ENCODE peak calls at places on chromosomes 16 and 17, in six cellular contexts. Z, D, S, O, T and J are unnamed samples.

GRCh38 chr16:69763557-69763942 is 1.4 kb downstream of the WWP2 start:
- DNase-seq in Z (no peak), D (no peak), S (no peak), O (no peak), T (no peak), J (no peak)

GRCh38 chr17:35889241-35889640 is 9.1 kb upstream of the CCL5 start:
- DNase-seq in Z (no peak), D (no peak), S (no peak), O (no peak), T (no peak), J (no peak)

GRCh38 chr17:77254961-77255741 is 114.4 kb downstream of the SEC14L1 start:
- DNase-seq in Z (peak; percentile 77), D (no peak), S (peak; percentile 83), O (peak; percentile 79), T (no peak), J (no peak)

GRCh38 chr17:381941-382643 is 29.5 kb upstream of the RPH3AL start:
- DNase-seq in Z (no peak), D (no peak), S (no peak), O (no peak), T (no peak), J (no peak)

GRCh38 chr16:57797526-57798266 is 4.6 kb downstream of the KIFC3 start:
- DNase-seq in Z (no peak), D (no peak), S (peak; percentile 90), O (peak; percentile 73), T (no peak), J (peak; percentile 38)

GRCh38 chr17:47220531-47220999 is 11.4 kb downstream of the MYL4 start:
- DNase-seq in Z (no peak), D (no peak), S (peak; percentile 52), O (no peak), T (no peak), J (no peak)

GRCh38 chr17:81294512-81295030 is 536 bp downstream of the SLC38A10 start:
- DNase-seq in Z (peak; percentile 24), D (peak; percentile 21), S (no peak), O (peak; percentile 50), T (peak; percentile 46), J (no peak)

GRCh38 chr17:83173997-83174858 is 94.8 kb downstream of the METRNL start:
- DNase-seq in Z (peak; percentile 55), D (no peak), S (peak; percentile 59), O (peak; percentile 30), T (peak; percentile 20), J (no peak)

GRCh38 chr16:82506734-82507133 is 120.0 kb upstream of the CDH13 start:
- DNase-seq in Z (no peak), D (no peak), S (peak; percentile 17), O (no peak), T (no peak), J (no peak)

GRCh38 chr17:76191891-76192290 is 48.4 kb downstream of the RNF157 start:
- DNase-seq in Z (no peak), D (no peak), S (no peak), O (no peak), T (no peak), J (no peak)

GRCh38 chr16:71855937-71856662 is 10.3 kb downstream of the ATXN1L start:
- DNase-seq in Z (no peak), D (no peak), S (no peak), O (no peak), T (no peak), J (no peak)

GRCh38 chr17:58658804-58659713 is 32.8 kb downstream of the TEX14 start:
- DNase-seq in Z (peak; percentile 99), D (peak; percentile 92), S (peak; percentile 97), O (peak; percentile 71), T (peak; percentile 56), J (peak; percentile 97)

GRCh38 chr16:1930338-1930720 is 12.1 kb upstream of the HS3ST6 start:
- DNase-seq in Z (no peak), D (no peak), S (no peak), O (no peak), T (no peak), J (no peak)

GRCh38 chr16:57614546-57615343 is 13.7 kb upstream of the ADGRG1 start:
- DNase-seq in Z (no peak), D (no peak), S (peak; percentile 31), O (peak; percentile 22), T (no peak), J (no peak)

GRCh38 chr17:81022371-81022729 is 12.6 kb upstream of the BAIAP2 start:
- DNase-seq in Z (no peak), D (no peak), S (no peak), O (no peak), T (no peak), J (no peak)

GRCh38 chr17:45973099-45973838 is 25.8 kb upstream of the STH start:
- DNase-seq in Z (no peak), D (peak; percentile 18), S (no peak), O (no peak), T (no peak), J (no peak)

GRCh38 chr16:56247808-56248207 is 56.5 kb downstream of the GNAO1 start:
- DNase-seq in Z (no peak), D (no peak), S (no peak), O (no peak), T (no peak), J (no peak)

GRCh38 chr16:25110392-25110947 is 1.1 kb upstream of the LCMT1 start:
- DNase-seq in Z (no peak), D (no peak), S (no peak), O (no peak), T (no peak), J (peak; percentile 22)

GRCh38 chr17:75130632-75131277 is 787 bp downstream of the NT5C start:
- DNase-seq in Z (peak; percentile 67), D (peak; percentile 24), S (peak; percentile 93), O (peak; percentile 55), T (no peak), J (peak; percentile 81)

GRCh38 chr16:66468321-66468965 is 41.3 kb downstream of the BEAN1 start:
- DNase-seq in Z (no peak), D (no peak), S (peak; percentile 36), O (no peak), T (no peak), J (no peak)

GRCh38 chr16:87132361-87133014 is 184.7 kb downstream of the C16orf95 start:
- DNase-seq in Z (peak; percentile 75), D (no peak), S (no peak), O (no peak), T (no peak), J (no peak)

GRCh38 chr16:72532896-72533295 is 360.9 kb upstream of the PMFBP1 start:
- DNase-seq in Z (peak; percentile 29), D (no peak), S (no peak), O (no peak), T (no peak), J (no peak)

GRCh38 chr16:89557230-89557935 is 3.1 kb upstream of the RPL13 start:
- DNase-seq in Z (peak; percentile 81), D (peak; percentile 78), S (peak; percentile 98), O (peak; percentile 75), T (peak; percentile 72), J (peak; percentile 91)

GRCh38 chr16:15880909-15881308 is 7.5 kb downstream of the CEP20 start:
- DNase-seq in Z (no peak), D (no peak), S (no peak), O (no peak), T (no peak), J (no peak)

GRCh38 chr16:8346291-8346690 is 244.0 kb downstream of the TMEM114 start:
- DNase-seq in Z (no peak), D (no peak), S (peak; percentile 73), O (no peak), T (no peak), J (peak; percentile 39)

GRCh38 chr16:51931596-51931995 is 615.3 kb downstream of the TOX3 start:
- DNase-seq in Z (no peak), D (no peak), S (no peak), O (no peak), T (no peak), J (no peak)

GRCh38 chr16:88331989-88332920 is 50.5 kb upstream of the ZNF469 start:
- DNase-seq in Z (peak; percentile 99), D (no peak), S (no peak), O (peak; percentile 75), T (peak; percentile 61), J (peak; percentile 48)

GRCh38 chr17:76268991-76269981 is 4.1 kb downstream of the UBALD2 start:
- DNase-seq in Z (no peak), D (peak; percentile 49), S (no peak), O (no peak), T (no peak), J (no peak)

GRCh38 chr17:65057520-65058075 is 1.1 kb upstream of the GNA13 start:
- DNase-seq in Z (no peak), D (peak; percentile 66), S (no peak), O (no peak), T (peak; percentile 23), J (no peak)

GRCh38 chr17:73549841-73550430 is 94.3 kb downstream of the SDK2 start:
- DNase-seq in Z (no peak), D (no peak), S (no peak), O (no peak), T (no peak), J (no peak)
- H3K4me1 ChIP-seq in Z (peaks cover 32% of the 10 kb centered on the region), D (peaks cover 7% of the 10 kb centered on the region), S (no peaks in the 10 kb centered on the region), O (no peaks in the 10 kb centered on the region), T (no peaks in the 10 kb centered on the region), J (no peaks in the 10 kb centered on the region)

DNA sequence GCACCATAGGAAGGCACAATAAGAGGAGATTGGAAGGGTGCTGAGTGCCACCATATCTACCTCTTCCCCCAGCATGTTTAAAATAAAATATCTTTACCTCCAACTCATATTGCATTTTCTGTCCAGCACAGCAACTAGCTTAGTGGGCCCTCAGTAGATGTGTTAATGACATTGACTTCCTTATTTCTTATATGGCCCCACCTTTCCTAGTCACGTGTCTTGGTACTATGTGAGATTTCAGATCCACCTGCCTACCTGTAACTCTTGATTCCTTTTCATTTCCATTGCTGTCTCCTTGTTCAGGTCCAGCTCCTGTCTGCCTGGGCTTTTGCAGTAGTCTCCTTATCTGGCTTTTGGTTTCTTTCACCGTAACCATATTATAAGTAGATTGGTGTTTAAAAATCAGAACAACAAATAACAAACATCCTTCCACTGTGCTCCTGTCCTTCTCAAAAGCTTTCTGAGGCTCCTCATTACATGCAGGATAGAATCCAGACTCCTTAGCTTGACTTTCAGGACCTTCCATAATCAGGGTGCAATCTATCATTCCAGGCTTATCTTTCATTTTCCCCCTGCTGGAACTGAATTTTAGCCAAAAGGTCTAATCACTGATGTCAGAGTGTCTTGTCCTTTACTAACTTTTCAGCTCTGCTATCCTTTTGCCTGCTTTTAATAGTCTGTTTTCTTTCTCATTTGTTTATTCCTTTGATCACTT is 71.3 kb downstream of the FTO start:
- DNase-seq in Z (no peak), D (no peak), S (no peak), O (no peak), T (no peak), J (no peak)
- H3K4me1 ChIP-seq in Z (peaks cover 50% of the 10 kb centered on the region), D (peaks cover 81% of the 10 kb centered on the region), S (peaks cover 3% of the 10 kb centered on the region), O (peaks cover 38% of the 10 kb centered on the region), T (no peaks in the 10 kb centered on the region), J (peaks cover 45% of the 10 kb centered on the region)

GRCh38 chr17:29615048-29615385 is 7.7 kb downstream of the CORO6 start:
- DNase-seq in Z (no peak), D (no peak), S (no peak), O (peak; percentile 64), T (peak; percentile 37), J (no peak)
- H3K4me1 ChIP-seq in Z (peaks cover 27% of the 10 kb centered on the region), D (peaks cover 59% of the 10 kb centered on the region), S (no peaks in the 10 kb centered on the region), O (peaks cover 35% of the 10 kb centered on the region), T (no peaks in the 10 kb centered on the region), J (peaks cover 30% of the 10 kb centered on the region)

DNA sequence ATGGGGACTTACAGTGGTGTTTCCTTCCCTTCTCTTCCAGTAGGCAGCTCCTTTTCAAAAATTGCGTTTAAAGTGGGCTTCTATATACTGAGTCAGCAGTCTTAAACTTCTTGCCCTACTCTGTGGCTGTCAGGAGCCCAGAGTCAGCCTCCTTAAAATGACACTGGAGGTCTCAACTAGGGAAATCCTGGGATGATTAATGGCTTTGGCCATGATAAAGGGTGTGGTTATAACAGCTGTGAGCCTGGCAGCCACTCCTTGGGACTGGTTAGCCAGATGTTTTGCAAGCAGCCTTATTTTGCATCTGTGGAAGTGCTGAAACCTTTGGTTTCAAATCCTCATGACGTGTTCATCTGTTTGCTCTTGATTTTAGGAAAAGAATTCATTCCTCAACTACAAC is 25.0 kb downstream of the TAC4 start:
- DNase-seq in Z (peak; percentile 67), D (peak; percentile 46), S (no peak), O (no peak), T (peak; percentile 64), J (no peak)
- H3K4me1 ChIP-seq in Z (peaks cover 8% of the 10 kb centered on the region), D (peaks cover 66% of the 10 kb centered on the region), S (no peaks in the 10 kb centered on the region), O (no peaks in the 10 kb centered on the region), T (no peaks in the 10 kb centered on the region), J (peaks cover 30% of the 10 kb centered on the region)